ENCODE peak calls at places on chromosomes 3 and 15, in four cellular contexts. One of them, this sample, is unnamed.
A peak's percentile ranks its signal among the peaks of the same experiment; 100 is the strongest.

GRCh38 chr3:190424108-190424477 is 25.6 kb downstream of the TMEM207 start:
- DNase-seq in A673: no peak
- DNase-seq in mesendoderm: no peak
- DNase-seq in psoas muscle: no peak
- DNase-seq in this sample: no peak

GRCh38 chr15:84099181-84099580 is 136.4 kb upstream of the GOLGA6L4 start:
- DNase-seq in mesendoderm: no peak
- DNase-seq in A673: no peak
- DNase-seq in psoas muscle: peak; percentile 18
- DNase-seq in this sample: no peak

GRCh38 chr3:50350527-50351317 is at the start of the genes CYB561D2 and NPRL2:
- DNase-seq in mesendoderm: peak; percentile 95
- DNase-seq in psoas muscle: peak; percentile 98
- DNase-seq in A673: peak; percentile 92
- DNase-seq in this sample: peak; percentile 99

GRCh38 chr3:57298041-57298440 is 5.6 kb upstream of the ASB14 start:
- DNase-seq in psoas muscle: no peak
- DNase-seq in A673: no peak
- DNase-seq in mesendoderm: peak; percentile 23
- DNase-seq in this sample: no peak

GRCh38 chr15:26641144-26641543 is 131.7 kb downstream of the GABRB3 start:
- DNase-seq in mesendoderm: no peak
- DNase-seq in A673: no peak
- DNase-seq in psoas muscle: no peak
- DNase-seq in this sample: no peak

GRCh38 chr15:39834256-39834655 is 51.6 kb upstream of the FSIP1 start:
- DNase-seq in psoas muscle: no peak
- DNase-seq in A673: peak; percentile 27
- DNase-seq in mesendoderm: no peak
- DNase-seq in this sample: no peak

GRCh38 chr3:181887685-181888084 is 176.0 kb downstream of the SOX2 start:
- DNase-seq in psoas muscle: no peak
- DNase-seq in mesendoderm: no peak
- DNase-seq in A673: peak; percentile 31
- DNase-seq in this sample: no peak

GRCh38 chr3:114646521-114646920 is 352.7 kb downstream of the TIGIT start:
- DNase-seq in mesendoderm: no peak
- DNase-seq in A673: no peak
- DNase-seq in psoas muscle: no peak
- DNase-seq in this sample: no peak

GRCh38 chr3:53970656-53971055 is 79.0 kb upstream of the SELENOK start:
- DNase-seq in A673: no peak
- DNase-seq in mesendoderm: peak; percentile 56
- DNase-seq in psoas muscle: no peak
- DNase-seq in this sample: no peak

GRCh38 chr3:170324962-170325361 is 32.6 kb upstream of the SKIL start:
- DNase-seq in A673: no peak
- DNase-seq in psoas muscle: no peak
- DNase-seq in mesendoderm: peak; percentile 22
- DNase-seq in this sample: no peak

GRCh38 chr3:54994026-54994626 is 66.3 kb upstream of the LRTM1 start:
- DNase-seq in psoas muscle: no peak
- DNase-seq in A673: no peak
- DNase-seq in mesendoderm: peak; percentile 73
- DNase-seq in this sample: no peak

GRCh38 chr3:100419406-100419805 is 18.1 kb downstream of the LNP1 start:
- DNase-seq in mesendoderm: no peak
- DNase-seq in A673: no peak
- DNase-seq in psoas muscle: no peak
- DNase-seq in this sample: no peak

GRCh38 chr15:42549782-42550392 is 1.2 kb downstream of the HAUS2 start:
- DNase-seq in mesendoderm: no peak
- DNase-seq in A673: no peak
- DNase-seq in psoas muscle: no peak
- DNase-seq in this sample: no peak
- H3K27ac ChIP-seq in mesendoderm: no peak overlapping the region
- H3K27ac ChIP-seq in A673: no peak overlapping the region
- H3K27ac ChIP-seq in psoas muscle: no peak overlapping the region
- H3K27ac ChIP-seq in this sample: no peak overlapping the region

DNA sequence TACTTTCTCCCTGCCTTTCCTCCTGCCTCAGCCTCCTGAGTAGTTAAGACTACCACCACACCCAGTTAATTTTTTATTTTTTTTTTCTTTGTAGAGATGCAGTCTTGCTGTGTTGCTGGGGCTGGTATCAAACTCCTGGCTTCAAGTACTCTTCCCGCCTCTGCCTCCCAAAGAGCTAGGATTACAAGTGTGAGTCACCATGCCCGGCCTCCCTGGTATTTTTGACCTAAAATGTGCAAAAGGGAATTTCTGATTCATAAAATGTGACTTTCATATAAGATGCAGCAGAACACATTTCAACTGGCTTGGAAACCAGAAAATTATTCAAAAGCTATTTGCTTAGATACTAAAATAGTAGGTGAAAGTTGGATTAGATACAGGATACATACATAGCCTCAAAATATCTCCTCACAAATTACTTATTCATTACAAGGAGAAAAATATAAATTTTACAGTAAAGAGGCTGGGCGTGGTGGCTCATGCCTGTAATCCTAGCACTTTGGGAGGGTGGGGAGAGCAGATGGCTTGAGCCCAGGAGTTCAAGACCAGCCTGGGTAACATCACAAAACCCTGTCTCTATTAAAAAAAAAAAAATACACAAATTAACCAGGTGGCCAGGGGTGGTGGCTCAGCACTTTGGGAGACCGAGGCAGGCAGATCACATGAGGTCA is 32.0 kb downstream of the MAP4 start:
- DNase-seq in A673: peak; percentile 41
- DNase-seq in mesendoderm: peak; percentile 31
- DNase-seq in psoas muscle: no peak
- DNase-seq in this sample: no peak
- H3K27ac ChIP-seq in A673: no peak overlapping the region
- H3K27ac ChIP-seq in mesendoderm: no peak overlapping the region
- H3K27ac ChIP-seq in psoas muscle: no peak overlapping the region
- H3K27ac ChIP-seq in this sample: no peak overlapping the region

DNA sequence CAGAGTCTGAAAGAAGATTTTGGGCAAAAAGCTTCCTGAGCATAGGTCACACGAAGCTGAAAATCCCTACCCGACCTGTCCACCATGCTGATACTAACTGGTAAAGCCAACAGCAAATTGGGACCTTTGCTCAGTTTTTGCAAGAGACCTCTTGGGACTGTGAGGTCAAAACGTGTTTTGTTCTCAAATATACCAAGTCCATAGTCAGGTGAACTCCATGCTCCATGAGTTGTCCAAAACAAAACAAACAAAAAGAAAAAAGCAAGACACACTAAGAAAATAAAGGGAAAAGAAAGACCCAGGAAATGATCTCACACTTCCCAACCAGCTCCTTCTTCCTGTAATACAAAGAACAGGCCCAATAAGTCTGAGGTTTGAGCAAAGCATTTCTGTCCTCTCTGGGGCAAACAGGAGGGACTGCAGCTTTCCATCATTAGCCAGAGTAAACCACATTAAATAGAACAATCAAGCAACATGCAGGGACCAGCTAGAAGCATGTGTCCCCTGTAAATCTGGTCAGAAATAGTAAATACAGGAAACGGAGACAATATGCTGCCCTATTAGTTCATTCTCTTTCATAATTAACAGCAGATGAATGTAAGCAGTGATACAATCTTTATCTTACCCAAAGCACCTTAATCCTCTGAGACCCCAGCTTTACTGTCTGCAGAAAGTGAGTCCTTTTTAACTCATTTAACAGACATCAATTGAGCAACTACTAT is 125.0 kb upstream of the LIPC start:
- DNase-seq in psoas muscle: no peak
- DNase-seq in A673: peak; percentile 82
- DNase-seq in mesendoderm: no peak
- DNase-seq in this sample: no peak
- H3K27ac ChIP-seq in psoas muscle: no peak overlapping the region
- H3K27ac ChIP-seq in A673: peak overlapping the region; percentile 72
- H3K27ac ChIP-seq in mesendoderm: no peak overlapping the region
- H3K27ac ChIP-seq in this sample: no peak overlapping the region

DNA sequence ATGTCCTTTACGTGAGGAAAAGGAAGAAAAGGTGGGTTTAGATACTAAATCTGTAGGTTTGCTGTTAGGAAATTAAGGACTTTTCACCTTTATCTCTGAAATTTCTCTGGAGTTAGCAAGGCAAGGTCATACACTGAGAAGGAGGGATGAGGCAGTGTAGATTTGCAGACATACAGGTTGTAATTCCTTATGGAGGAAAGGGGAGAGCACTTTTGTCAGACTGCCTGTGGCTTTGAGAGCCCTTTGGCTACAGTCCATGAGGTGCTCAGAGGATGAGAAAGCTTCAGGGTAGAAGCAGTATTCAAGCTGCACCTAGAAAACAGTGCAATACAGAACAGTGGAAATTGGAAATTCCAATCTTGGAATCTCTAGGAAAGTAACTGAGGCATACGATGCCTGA is 8.3 kb downstream of the RPL14 start:
- DNase-seq in mesendoderm: no peak
- DNase-seq in A673: no peak
- DNase-seq in psoas muscle: no peak
- DNase-seq in this sample: no peak
- H3K27ac ChIP-seq in mesendoderm: no peak overlapping the region
- H3K27ac ChIP-seq in A673: no peak overlapping the region
- H3K27ac ChIP-seq in psoas muscle: no peak overlapping the region
- H3K27ac ChIP-seq in this sample: no peak overlapping the region

DNA sequence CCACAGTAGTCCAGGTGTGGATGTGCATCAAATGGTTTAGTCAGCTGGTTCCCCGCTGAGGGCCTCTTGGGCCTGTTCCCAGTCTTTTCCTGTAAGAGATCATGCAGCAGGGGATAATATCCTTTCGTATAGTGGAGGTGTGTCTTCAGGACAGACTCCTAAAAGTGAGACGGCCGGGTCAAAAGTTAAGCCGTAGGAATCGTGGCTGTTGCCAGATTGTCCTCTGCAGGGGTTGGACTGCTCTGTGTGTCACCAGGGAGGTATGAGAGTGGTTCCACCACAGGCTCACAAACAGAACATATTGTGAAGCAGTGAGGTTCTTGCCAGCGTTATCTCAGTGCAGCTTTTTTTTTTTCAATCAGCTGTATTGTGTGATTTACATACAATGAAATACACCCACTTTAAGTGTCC is 95.0 kb downstream of the VGLL4 start:
- DNase-seq in A673: no peak
- DNase-seq in mesendoderm: no peak
- DNase-seq in psoas muscle: no peak
- DNase-seq in this sample: no peak
- H3K27ac ChIP-seq in A673: no peak overlapping the region
- H3K27ac ChIP-seq in mesendoderm: no peak overlapping the region
- H3K27ac ChIP-seq in psoas muscle: peak overlapping the region; percentile 39
- H3K27ac ChIP-seq in this sample: no peak overlapping the region

GRCh38 chr3:168025076-168025475 is 70.6 kb downstream of the GOLIM4 start:
- DNase-seq in psoas muscle: no peak
- DNase-seq in mesendoderm: no peak
- DNase-seq in A673: no peak
- DNase-seq in this sample: no peak

GRCh38 chr3:168029705-168030104 is 66.0 kb downstream of the GOLIM4 start:
- DNase-seq in A673: no peak
- DNase-seq in mesendoderm: no peak
- DNase-seq in psoas muscle: no peak
- DNase-seq in this sample: no peak

GRCh38 chr3:168026764-168027163 is 69.0 kb downstream of the GOLIM4 start:
- DNase-seq in mesendoderm: no peak
- DNase-seq in psoas muscle: no peak
- DNase-seq in A673: no peak
- DNase-seq in this sample: no peak

GRCh38 chr3:168021737-168022450 is 73.8 kb downstream of the GOLIM4 start:
- DNase-seq in A673: no peak
- DNase-seq in psoas muscle: no peak
- DNase-seq in mesendoderm: no peak
- DNase-seq in this sample: no peak

DNA sequence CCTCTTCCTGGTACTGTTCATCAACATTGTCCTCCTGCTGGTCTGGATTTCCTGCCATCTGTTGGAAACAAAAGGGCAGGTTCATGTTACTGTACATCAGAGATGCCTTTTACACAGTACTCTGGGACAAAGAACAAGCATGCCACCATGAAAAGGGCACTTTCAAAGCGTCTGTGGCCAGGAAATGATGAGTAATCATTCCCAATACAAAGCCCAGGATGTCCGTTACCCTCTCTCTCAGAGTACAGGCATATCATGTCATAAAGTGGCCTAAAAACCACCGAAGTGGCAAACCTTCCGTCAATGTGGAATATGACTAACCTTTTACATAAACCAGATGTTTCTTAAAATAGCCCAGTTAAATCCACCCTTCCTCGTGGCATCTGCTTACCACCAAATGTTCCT is 71.2 kb downstream of the GOLIM4 start:
- DNase-seq in psoas muscle: no peak
- DNase-seq in mesendoderm: no peak
- DNase-seq in A673: peak; percentile 61
- DNase-seq in this sample: no peak
- H3K27ac ChIP-seq in psoas muscle: peak overlapping the region; percentile 74
- H3K27ac ChIP-seq in mesendoderm: no peak overlapping the region
- H3K27ac ChIP-seq in A673: no peak overlapping the region
- H3K27ac ChIP-seq in this sample: no peak overlapping the region

GRCh38 chr3:104916971-104917370 is 449.7 kb upstream of the ALCAM start:
- DNase-seq in A673: no peak
- DNase-seq in mesendoderm: no peak
- DNase-seq in psoas muscle: no peak
- DNase-seq in this sample: no peak
- H3K27ac ChIP-seq in A673: no peak overlapping the region
- H3K27ac ChIP-seq in mesendoderm: no peak overlapping the region
- H3K27ac ChIP-seq in psoas muscle: no peak overlapping the region
- H3K27ac ChIP-seq in this sample: no peak overlapping the region

This sample was measured in CD4-positive, alpha-beta T cell.